ENCODE peak calls at places on chromosomes 16 and 17, in five cellular contexts. U, Z, M, F and R are unnamed samples.

GRCh38 chr17:59623151-59623550 is 3.5 kb downstream of the CLTC start:
- DNase-seq in F (no peak), Z (no peak), U (no peak), M (no peak), R (no peak)

GRCh38 chr17:82831818-82832200 is 8.0 kb downstream of the ZNF750 start:
- DNase-seq in U (no peak), Z (no peak), M (no peak), F (no peak), R (no peak)

GRCh38 chr17:75909812-75910274 is 5.2 kb upstream of the MRPL38 start:
- DNase-seq in U (no peak), F (no peak), M (no peak), Z (no peak), R (no peak)

GRCh38 chr16:70691223-70692129 is 5.6 kb upstream of the MTSS2 start:
- DNase-seq in M (peak), F (no peak), Z (no peak), U (peak), R (no peak)

GRCh38 chr17:4503283-4504005 is 4.8 kb downstream of the SPNS2 start:
- DNase-seq in Z (no peak), U (no peak), F (no peak), M (no peak), R (no peak)

GRCh38 chr17:50256826-50257573 is 17.3 kb upstream of the TMEM92 start:
- DNase-seq in U (no peak), Z (no peak), M (no peak), F (no peak), R (no peak)

GRCh38 chr16:5678371-5678770 is 580.8 kb upstream of the EEF2KMT start:
- DNase-seq in M (no peak), Z (no peak), U (no peak), F (no peak), R (no peak)

GRCh38 chr16:1078579-1079021 is 6.1 kb downstream of the SSTR5 start:
- DNase-seq in M (no peak), U (peak), Z (no peak), F (peak), R (no peak)

GRCh38 chr17:9976283-9977009 is 71.4 kb upstream of the RCVRN start:
- DNase-seq in Z (no peak), F (no peak), M (no peak), U (no peak), R (no peak)

GRCh38 chr17:6914711-6915110 is 81.1 kb upstream of the ALOX12 start:
- DNase-seq in U (no peak), M (no peak), Z (no peak), F (no peak), R (no peak)

GRCh38 chr17:42787266-42787665 is 6.9 kb downstream of the WNK4 start:
- DNase-seq in Z (no peak), F (no peak), M (no peak), U (no peak), R (no peak)

GRCh38 chr16:12027091-12027490 is 50.6 kb downstream of the SNX29 start:
- DNase-seq in U (no peak), F (no peak), Z (no peak), M (no peak), R (no peak)

GRCh38 chr17:78290671-78291070 is 59.2 kb downstream of the TMEM235 start:
- DNase-seq in Z (no peak), M (no peak), F (no peak), U (no peak), R (no peak)

GRCh38 chr16:74774223-74775139 is at the start of gene FA2H:
- DNase-seq in Z (peak), M (peak), F (peak), U (peak), R (no peak)

GRCh38 chr16:67396159-67396774 is 3.0 kb upstream of the TPPP3 start:
- DNase-seq in U (peak), Z (no peak), F (peak), M (peak), R (no peak)

GRCh38 chr16:9870962-9871361 is 311.3 kb downstream of the GRIN2A start:
- DNase-seq in M (no peak), U (no peak), Z (no peak), F (no peak), R (no peak)

GRCh38 chr16:26816266-26816665 is 250.5 kb upstream of the C16orf82 start:
- DNase-seq in Z (no peak), M (no peak), U (no peak), F (no peak), R (no peak)

GRCh38 chr16:86199871-86200700 is 301.1 kb downstream of the IRF8 start:
- DNase-seq in Z (no peak), M (no peak), U (no peak), F (no peak), R (no peak)

GRCh38 chr16:86628614-86629013 is 50.3 kb downstream of the FOXL1 start:
- DNase-seq in M (no peak), U (no peak), Z (no peak), F (no peak), R (no peak)

GRCh38 chr16:47037396-47037745 is 63.9 kb upstream of the DNAJA2 start:
- DNase-seq in F (no peak), Z (no peak), M (no peak), U (no peak), R (no peak)

DNA sequence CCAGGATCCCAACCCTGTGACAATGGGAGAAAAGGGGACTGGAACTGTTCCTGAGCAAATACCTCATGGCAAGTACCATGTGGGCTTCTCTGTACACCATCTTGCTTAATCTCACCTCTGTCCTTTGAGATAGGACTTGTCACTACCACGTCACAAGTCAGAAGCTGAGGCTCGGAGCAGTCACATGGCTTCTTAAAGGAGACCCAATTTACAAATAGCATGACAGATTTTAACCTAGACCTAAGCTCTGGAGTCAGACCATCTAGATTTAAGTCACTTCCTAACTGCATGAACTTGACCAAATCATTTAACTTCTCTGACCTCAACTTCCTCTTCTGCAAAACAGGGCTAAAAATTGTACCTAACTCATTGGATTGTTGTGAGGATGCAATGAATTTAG is 36.0 kb upstream of the CCL1 start:
- DNase-seq in Z (no peak), M (no peak), F (no peak), U (no peak), R (no peak)
- H3K27ac ChIP-seq in Z (no peak), M (no peak), F (no peak), U (no peak), R (no peak)

GRCh38 chr17:46842835-46843234 is 8.5 kb upstream of the WNT9B start:
- DNase-seq in Z (no peak), F (no peak), U (no peak), M (no peak), R (no peak)
- TF ChIP-seq CTCF in Z (peak), F (no peak), U (no peak), M (peak), R (no peak)

DNA sequence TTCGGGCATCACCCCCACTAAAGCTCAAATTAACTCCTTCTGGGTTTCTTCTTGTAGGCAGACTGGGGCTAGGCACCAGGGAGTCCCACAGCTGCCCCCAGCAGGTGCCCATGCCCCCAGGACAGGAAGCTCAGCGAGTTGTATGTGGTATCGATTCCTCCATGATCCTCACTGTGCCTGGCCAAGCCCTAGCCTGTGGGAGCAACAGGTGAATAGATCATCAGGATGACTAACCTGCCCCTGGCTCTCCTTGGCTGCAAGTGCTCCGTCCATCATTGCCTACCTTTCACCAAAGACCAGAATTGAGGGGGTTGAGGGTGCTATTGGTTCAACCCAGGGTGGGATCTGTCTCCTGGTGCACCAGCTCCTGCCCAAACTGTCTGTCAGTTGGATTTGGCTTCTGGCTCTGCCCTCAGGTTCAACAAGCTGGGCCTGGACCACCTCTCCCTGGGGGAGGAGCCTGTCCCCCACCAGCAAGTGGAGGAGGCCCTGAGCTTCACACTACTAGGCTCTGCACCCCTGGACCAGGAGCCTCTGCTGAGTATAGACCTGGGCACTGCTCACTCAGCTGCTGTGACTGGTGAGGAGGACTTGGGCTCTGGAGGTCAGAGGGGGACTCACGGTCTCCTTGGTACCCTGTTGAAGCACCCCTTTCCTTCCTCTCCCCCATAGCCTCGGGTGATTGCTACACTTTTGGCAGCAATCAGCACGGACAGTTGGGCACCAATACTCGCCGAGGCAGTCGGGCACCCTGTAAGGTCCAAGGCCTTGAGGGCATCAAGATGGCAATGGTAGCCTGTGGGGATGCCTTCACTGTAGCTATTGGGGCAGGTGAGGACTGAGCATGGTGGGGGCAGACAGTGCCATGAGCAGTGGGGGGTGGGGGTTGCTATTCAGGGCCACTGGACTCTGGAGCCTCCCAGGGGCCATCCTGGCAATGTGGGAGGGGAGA is 3.1 kb upstream of the TRAF4 start:
- DNase-seq in F (no peak), Z (no peak), U (no peak), M (peak), R (no peak)
- H3K27ac ChIP-seq in F (no peak), Z (no peak), U (no peak), M (no peak), R (no peak)

DNA sequence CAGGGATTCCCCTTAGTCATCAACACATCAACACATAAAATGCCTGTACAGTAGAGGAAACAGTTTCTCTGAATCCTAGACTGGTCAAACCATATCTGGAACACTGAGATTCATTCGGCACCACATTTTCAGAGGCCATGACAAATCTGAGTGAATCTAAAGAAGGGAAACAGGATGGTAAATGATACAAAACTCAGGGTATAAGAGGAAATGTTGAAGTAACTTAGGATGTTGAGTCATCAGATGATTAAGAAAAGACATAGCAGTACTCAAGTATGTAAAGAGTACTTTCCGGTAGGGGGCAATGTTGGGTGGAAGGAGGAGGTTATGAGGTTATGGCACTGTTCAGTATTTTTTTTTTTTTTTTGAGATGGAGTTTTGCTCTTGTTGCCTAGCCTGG is 358.5 kb upstream of the PMFBP1 start:
- DNase-seq in F (no peak), M (no peak), U (no peak), Z (no peak), R (no peak)
- TF ChIP-seq CTCF in F (no peak), M (no peak), U (no peak), Z (no peak), R (no peak)

DNA sequence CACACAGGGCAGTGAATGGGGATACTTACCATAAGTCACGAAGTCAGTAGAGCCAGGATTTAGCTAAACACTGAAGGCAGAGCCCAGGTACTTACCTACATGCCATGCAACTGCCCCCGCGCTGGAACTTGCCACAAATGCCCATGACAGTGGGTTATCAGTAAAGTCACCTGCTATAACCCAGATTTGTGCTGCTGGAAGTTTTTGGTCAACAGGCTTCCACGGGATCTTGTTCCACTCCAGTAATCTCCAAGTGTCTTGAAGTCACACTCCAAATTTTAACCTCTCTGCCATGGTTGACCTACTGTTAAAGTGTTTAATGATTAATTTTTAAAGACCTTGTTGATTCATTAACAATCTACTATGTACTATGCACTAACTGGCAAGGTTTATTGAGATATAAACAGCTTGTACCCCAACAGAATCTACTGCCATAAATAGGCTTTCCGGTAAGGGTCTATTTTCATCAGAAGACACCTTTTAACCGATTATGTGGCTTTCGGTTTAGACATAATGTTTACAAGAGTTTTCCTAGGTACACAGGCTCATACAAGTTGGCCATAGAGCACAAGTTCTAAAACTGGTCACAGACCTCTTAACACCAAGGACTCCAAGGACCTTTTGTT is 6.3 kb upstream of the SLC5A11 start:
- DNase-seq in U (no peak), M (no peak), F (no peak), Z (no peak), R (no peak)
- H3K27ac ChIP-seq in U (no peak), M (no peak), F (no peak), Z (no peak), R (no peak)

GRCh38 chr17:58210922-58211321 is 8.1 kb downstream of the MKS1 start:
- DNase-seq in U (no peak), F (no peak), Z (no peak), M (no peak), R (no peak)
- TF ChIP-seq CTCF in U (no peak), F (no peak), Z (no peak), M (no peak), R (no peak)

GRCh38 chr17:13320046-13320785 is 281.5 kb downstream of the HS3ST3A1 start:
- DNase-seq in U (no peak), Z (no peak), F (no peak), M (no peak), R (no peak)
- H3K27ac ChIP-seq in U (no peak), Z (no peak), F (no peak), M (no peak), R (no peak)

DNA sequence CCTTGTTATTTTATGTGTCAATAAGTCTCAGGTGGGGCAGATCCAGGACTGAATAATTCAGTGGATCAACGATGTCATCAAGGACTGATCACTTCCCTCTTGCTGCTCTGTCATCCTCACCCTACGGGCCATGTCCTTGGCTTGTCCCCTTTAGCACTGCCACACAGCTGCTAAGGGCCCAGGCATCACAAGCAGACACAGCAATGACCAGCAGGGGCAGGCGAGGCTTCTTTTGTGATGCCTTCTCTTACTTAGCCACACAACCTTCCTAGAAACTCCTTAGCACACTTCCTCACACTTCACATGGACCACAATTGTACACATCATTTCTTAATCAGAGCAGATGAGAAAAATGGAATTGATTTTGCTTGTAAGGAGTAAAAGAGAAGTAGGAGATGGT is 356.3 kb upstream of the SOX9 start:
- DNase-seq in F (no peak), Z (no peak), M (peak), U (no peak), R (no peak)
- TF ChIP-seq CTCF in F (no peak), Z (no peak), M (peak), U (no peak), R (no peak)